ENCODE peak calls at places on chromosome 6, in five cellular contexts. One of them, this sample, is unnamed.

GRCh38 chr6:108592371-108593337 is 31.9 kb downstream of the FOXO3 start:
- DNase-seq in mammary epithelial cell: peak; percentile 85
- DNase-seq in PC-3: no peak
- DNase-seq in AG09309: peak; percentile 79
- DNase-seq in spleen: peak; percentile 82
- DNase-seq in this sample: peak; percentile 89

GRCh38 chr6:53979468-53980067 is 131.7 kb upstream of the MLIP start:
- DNase-seq in mammary epithelial cell: no peak
- DNase-seq in PC-3: peak; percentile 76
- DNase-seq in AG09309: no peak
- DNase-seq in spleen: no peak
- DNase-seq in this sample: no peak

GRCh38 chr6:101126501-101126900 is 245.4 kb upstream of the ASCC3 start:
- DNase-seq in mammary epithelial cell: no peak
- DNase-seq in PC-3: no peak
- DNase-seq in AG09309: no peak
- DNase-seq in spleen: no peak
- DNase-seq in this sample: no peak

GRCh38 chr6:152952866-152953509 is 29.9 kb downstream of the FBXO5 start:
- DNase-seq in mammary epithelial cell: peak; percentile 20
- DNase-seq in PC-3: peak; percentile 65
- DNase-seq in AG09309: no peak
- DNase-seq in spleen: no peak
- DNase-seq in this sample: peak; percentile 25

GRCh38 chr6:137259349-137259748 is 40.2 kb upstream of the IFNGR1 start:
- DNase-seq in mammary epithelial cell: peak; percentile 58
- DNase-seq in PC-3: peak; percentile 51
- DNase-seq in AG09309: no peak
- DNase-seq in spleen: no peak
- DNase-seq in this sample: peak; percentile 86

GRCh38 chr6:150301871-150302800 is 66.7 kb upstream of the IYD start:
- DNase-seq in mammary epithelial cell: peak; percentile 84
- DNase-seq in PC-3: peak; percentile 69
- DNase-seq in AG09309: no peak
- DNase-seq in spleen: no peak
- DNase-seq in this sample: peak; percentile 82

GRCh38 chr6:41040101-41040910 is 1.3 kb upstream of the UNC5CL start:
- DNase-seq in mammary epithelial cell: peak; percentile 62
- DNase-seq in PC-3: peak; percentile 74
- DNase-seq in AG09309: no peak
- DNase-seq in spleen: no peak
- DNase-seq in this sample: no peak

GRCh38 chr6:100838011-100838410 is 43.1 kb downstream of the ASCC3 start:
- DNase-seq in mammary epithelial cell: no peak
- DNase-seq in PC-3: no peak
- DNase-seq in AG09309: no peak
- DNase-seq in spleen: no peak
- DNase-seq in this sample: no peak

GRCh38 chr6:6405997-6406699 is 85.7 kb upstream of the F13A1 start:
- DNase-seq in mammary epithelial cell: no peak
- DNase-seq in PC-3: no peak
- DNase-seq in AG09309: no peak
- DNase-seq in spleen: no peak
- DNase-seq in this sample: no peak

GRCh38 chr6:31321820-31322219 is 35.2 kb downstream of the HLA-B start:
- DNase-seq in mammary epithelial cell: no peak
- DNase-seq in PC-3: peak; percentile 18
- DNase-seq in AG09309: no peak
- DNase-seq in spleen: no peak
- DNase-seq in this sample: no peak

GRCh38 chr6:134519456-134519855 is 201.5 kb upstream of the SGK1 start:
- DNase-seq in mammary epithelial cell: no peak
- DNase-seq in PC-3: no peak
- DNase-seq in AG09309: no peak
- DNase-seq in spleen: peak; percentile 84
- DNase-seq in this sample: no peak

GRCh38 chr6:347951-348859 is 43.3 kb upstream of the IRF4 start:
- DNase-seq in mammary epithelial cell: no peak
- DNase-seq in PC-3: no peak
- DNase-seq in AG09309: no peak
- DNase-seq in spleen: peak; percentile 81
- DNase-seq in this sample: no peak

GRCh38 chr6:137673603-137674002 is 179.4 kb upstream of the OLIG3 start:
- DNase-seq in mammary epithelial cell: no peak
- DNase-seq in PC-3: no peak
- DNase-seq in AG09309: no peak
- DNase-seq in spleen: no peak
- DNase-seq in this sample: no peak

GRCh38 chr6:145071836-145072235 is 663.5 kb downstream of the EPM2A start:
- DNase-seq in mammary epithelial cell: peak; percentile 74
- DNase-seq in PC-3: peak; percentile 84
- DNase-seq in AG09309: peak; percentile 34
- DNase-seq in spleen: no peak
- DNase-seq in this sample: peak; percentile 85

GRCh38 chr6:37139223-37139962 is 30.6 kb upstream of the PIM1 start:
- DNase-seq in mammary epithelial cell: no peak
- DNase-seq in PC-3: no peak
- DNase-seq in AG09309: no peak
- DNase-seq in spleen: no peak
- DNase-seq in this sample: no peak

GRCh38 chr6:117265425-117266266 is at the start of gene VGLL2:
- DNase-seq in mammary epithelial cell: peak; percentile 20
- DNase-seq in PC-3: no peak
- DNase-seq in AG09309: no peak
- DNase-seq in spleen: peak; percentile 71
- DNase-seq in this sample: peak; percentile 9

GRCh38 chr6:20379231-20379630 is 22.4 kb upstream of the E2F3 start:
- DNase-seq in mammary epithelial cell: no peak
- DNase-seq in PC-3: no peak
- DNase-seq in AG09309: no peak
- DNase-seq in spleen: no peak
- DNase-seq in this sample: no peak

GRCh38 chr6:27295301-27296079 is 16.6 kb downstream of the POM121L2 start:
- DNase-seq in mammary epithelial cell: peak; percentile 82
- DNase-seq in PC-3: peak; percentile 88
- DNase-seq in AG09309: peak; percentile 20
- DNase-seq in spleen: no peak
- DNase-seq in this sample: peak; percentile 91

DNA sequence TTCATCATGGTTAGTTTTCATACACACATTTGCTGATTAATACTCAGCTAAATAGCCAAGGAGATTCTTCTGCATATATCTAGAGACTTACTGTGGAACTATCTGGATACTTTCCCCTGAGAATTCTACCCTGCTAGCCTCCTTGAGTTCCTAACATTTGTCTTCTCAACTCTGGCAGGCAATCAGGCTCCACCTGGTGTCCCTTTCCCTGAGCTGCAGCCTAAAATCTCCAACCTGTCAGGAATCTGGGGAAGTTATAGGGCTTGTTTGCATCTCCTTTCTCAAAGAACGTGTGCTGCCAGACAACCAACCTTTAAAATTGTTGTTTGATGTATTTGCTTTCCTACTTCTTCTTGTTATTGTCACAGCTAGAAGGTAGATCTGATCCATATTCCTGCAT is 73.4 kb downstream of the FUT9 start:
- DNase-seq in mammary epithelial cell: peak; percentile 2
- DNase-seq in PC-3: peak; percentile 42
- DNase-seq in AG09309: no peak
- DNase-seq in spleen: no peak
- DNase-seq in this sample: no peak
- TF ChIP-seq CTCF in mammary epithelial cell: peak; percentile 71
- TF ChIP-seq CTCF in PC-3: peak; percentile 63
- TF ChIP-seq CTCF in AG09309: no peak
- TF ChIP-seq CTCF in spleen: no peak
- TF ChIP-seq CTCF in this sample: peak; percentile 51

GRCh38 chr6:4021862-4022715 is 56.8 kb downstream of the FAM217A start:
- DNase-seq in mammary epithelial cell: no peak
- DNase-seq in PC-3: no peak
- DNase-seq in AG09309: no peak
- DNase-seq in spleen: no peak
- DNase-seq in this sample: no peak

GRCh38 chr6:4018194-4019111 is 60.5 kb downstream of the FAM217A start:
- DNase-seq in mammary epithelial cell: peak; percentile 96
- DNase-seq in PC-3: peak; percentile 98
- DNase-seq in AG09309: peak; percentile 76
- DNase-seq in spleen: peak; percentile 99
- DNase-seq in this sample: peak; percentile 88

GRCh38 chr6:4020822-4021132 is 58.2 kb downstream of the FAM217A start:
- DNase-seq in mammary epithelial cell: no peak
- DNase-seq in PC-3: no peak
- DNase-seq in AG09309: no peak
- DNase-seq in spleen: no peak
- DNase-seq in this sample: no peak

GRCh38 chr6:4023240-4023639 is 55.7 kb downstream of the FAM217A start:
- DNase-seq in mammary epithelial cell: no peak
- DNase-seq in PC-3: no peak
- DNase-seq in AG09309: no peak
- DNase-seq in spleen: no peak
- DNase-seq in this sample: no peak

DNA sequence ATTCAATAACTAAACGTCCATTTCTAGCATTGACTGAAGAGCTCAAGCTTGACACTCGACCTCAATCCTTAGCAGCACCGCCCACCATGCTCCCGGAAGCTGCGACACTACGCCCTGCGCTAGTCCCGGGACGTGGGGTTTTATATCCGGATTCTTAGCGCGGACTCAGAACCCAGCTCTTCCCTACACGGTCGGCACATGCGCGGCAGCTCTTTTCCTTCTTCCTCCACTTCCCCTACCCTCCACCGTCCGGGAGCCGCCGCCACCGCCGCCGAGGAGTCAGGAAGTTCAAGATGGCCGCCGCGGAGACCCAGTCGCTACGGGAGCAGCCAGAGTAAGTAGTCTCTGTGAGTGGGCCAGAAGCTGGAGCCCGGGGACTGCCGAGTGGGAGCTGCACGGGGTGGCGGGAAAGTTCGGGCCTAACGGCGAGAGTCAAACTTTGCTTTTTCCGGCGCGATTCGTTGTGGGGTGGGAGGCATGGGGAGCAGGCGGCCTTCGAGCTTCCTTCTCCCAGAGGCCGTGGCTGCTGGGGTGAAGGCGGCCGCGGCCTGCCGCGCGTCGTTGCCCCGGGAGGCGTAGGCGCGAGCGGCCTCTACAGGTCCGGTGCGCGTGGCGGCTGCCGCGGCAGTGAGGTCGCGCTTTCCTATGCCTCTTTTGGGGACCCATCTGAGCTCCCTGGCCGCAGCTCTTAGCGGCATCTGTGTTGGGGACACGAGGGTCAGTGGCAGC is 57.6 kb downstream of the FAM217A start:
- DNase-seq in mammary epithelial cell: peak; percentile 97
- DNase-seq in PC-3: peak; percentile 97
- DNase-seq in AG09309: peak; percentile 85
- DNase-seq in spleen: peak; percentile 97
- DNase-seq in this sample: peak; percentile 89
- TF ChIP-seq CTCF in mammary epithelial cell: peak; percentile 51
- TF ChIP-seq CTCF in PC-3: peak; percentile 36
- TF ChIP-seq CTCF in AG09309: no peak
- TF ChIP-seq CTCF in spleen: peak; percentile 42
- TF ChIP-seq CTCF in this sample: peak; percentile 51

DNA sequence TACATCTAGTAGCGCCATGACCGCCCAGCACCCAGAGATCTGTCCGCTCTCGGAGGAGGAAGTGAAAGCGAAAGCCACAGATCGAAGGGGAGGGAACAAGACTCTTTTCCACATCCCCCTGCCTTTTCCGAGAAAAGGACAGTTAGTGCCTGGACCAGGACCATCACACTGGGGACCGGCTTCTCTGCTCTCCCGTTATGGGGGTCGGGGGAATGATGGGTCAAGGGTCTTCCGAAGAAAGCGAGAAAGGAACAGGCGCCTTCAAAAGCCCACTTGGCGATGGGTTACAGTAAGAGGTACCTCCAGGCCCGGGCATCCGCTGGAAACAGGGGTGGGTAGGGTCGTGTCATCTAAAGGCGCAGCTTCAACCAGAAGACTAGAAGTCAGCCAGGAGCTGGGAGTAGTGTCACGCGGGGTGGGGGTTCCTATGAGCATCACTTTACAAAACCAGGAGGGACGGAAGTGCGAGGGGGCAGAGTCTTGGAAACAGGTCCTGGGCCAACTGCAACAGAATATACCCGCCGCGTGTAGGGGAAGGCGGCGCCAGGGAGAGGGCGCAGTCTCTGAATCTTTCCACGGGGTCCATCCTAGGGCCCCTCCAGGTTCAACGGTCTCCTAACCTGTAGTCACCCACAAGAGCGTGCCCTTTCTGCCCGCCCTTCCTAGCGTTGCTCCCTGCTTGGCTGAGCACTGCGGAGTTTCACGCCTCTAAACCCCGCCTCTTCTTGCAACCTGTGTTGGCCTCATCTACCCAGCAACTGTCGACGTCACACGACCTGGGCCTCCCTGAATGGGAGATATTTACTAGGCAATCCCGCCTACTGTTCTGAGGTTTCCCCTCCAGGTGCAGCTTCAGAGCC is at the start of gene PSMB8:
- DNase-seq in mammary epithelial cell: peak; percentile 98
- DNase-seq in PC-3: peak; percentile 97
- DNase-seq in AG09309: peak; percentile 71
- DNase-seq in spleen: peak; percentile 99
- DNase-seq in this sample: peak; percentile 91
- TF ChIP-seq CTCF in mammary epithelial cell: peak; percentile 3
- TF ChIP-seq CTCF in PC-3: peak; percentile 10
- TF ChIP-seq CTCF in AG09309: peak; percentile 22
- TF ChIP-seq CTCF in spleen: no peak
- TF ChIP-seq CTCF in this sample: peak; percentile 24

DNA sequence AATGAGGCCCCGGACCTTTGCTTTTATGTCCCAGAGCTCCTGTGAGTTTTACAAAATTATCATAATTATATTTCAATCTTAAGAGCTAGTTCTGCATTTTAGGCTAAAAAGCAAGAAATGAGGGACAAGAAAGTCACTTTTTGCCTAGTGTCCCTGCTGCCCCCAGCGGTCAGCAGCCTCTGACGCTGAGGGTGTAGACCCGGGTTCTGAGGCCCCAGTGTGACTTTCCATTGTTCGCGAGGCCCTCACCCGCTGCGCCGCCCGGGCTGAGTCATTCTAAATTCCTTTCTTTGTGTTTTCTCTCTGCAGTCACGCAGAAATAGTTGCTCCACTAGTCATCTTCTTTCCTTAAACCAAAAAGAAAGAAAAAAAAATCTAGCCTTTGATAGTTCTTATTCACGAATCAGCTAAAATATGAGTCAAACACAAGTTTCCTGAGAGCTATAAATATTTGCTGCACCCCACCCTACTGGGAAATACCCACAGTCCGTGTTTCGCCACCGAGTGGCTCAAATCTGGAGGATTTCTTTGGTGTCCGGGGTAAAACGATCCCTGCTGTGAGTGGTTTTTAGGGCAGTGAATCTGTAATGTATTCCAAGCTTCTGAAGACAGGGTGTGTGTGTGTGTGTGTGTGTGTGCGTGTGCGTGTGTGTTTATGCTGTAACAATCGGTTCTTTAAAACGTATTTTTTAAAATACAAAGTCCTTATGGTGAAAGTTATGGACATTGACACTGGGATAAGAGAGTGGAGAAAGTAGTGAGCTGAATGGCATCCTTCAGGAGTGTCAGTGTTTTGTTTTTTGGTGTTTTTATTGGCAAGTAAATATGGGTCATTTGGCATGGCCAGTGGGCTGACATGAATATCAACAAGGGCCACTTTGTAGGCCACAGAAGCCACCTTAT is 59.7 kb upstream of the EEF1A1 start:
- DNase-seq in mammary epithelial cell: peak; percentile 98
- DNase-seq in PC-3: peak; percentile 95
- DNase-seq in AG09309: peak; percentile 98
- DNase-seq in spleen: peak; percentile 87
- DNase-seq in this sample: peak; percentile 98
- TF ChIP-seq CTCF in mammary epithelial cell: peak; percentile 49
- TF ChIP-seq CTCF in PC-3: peak; percentile 52
- TF ChIP-seq CTCF in AG09309: peak; percentile 53
- TF ChIP-seq CTCF in spleen: peak; percentile 48
- TF ChIP-seq CTCF in this sample: peak; percentile 57

This sample was measured in foreskin keratinocyte.